ENCODE peak calls at places on chromosomes 5 and 9, in five cellular contexts. N, B, V, K and C are unnamed samples.

GRCh38 chr9:92590386-92590785 is 54.6 kb upstream of the ECM2 start:
- DNase-seq in N (no peak), B (no peak), V (peak; percentile 88), K (no peak), C (peak; percentile 83)

GRCh38 chr9:127880143-127880542 is 2.7 kb upstream of the AK1 start:
- DNase-seq in N (no peak), B (no peak), V (no peak), K (no peak), C (no peak)

GRCh38 chr9:125758986-125759811 is 12.0 kb downstream of the PBX3 start:
- DNase-seq in N (no peak), B (no peak), V (peak; percentile 32), K (no peak), C (no peak)

GRCh38 chr5:103475629-103476240 is 86.9 kb downstream of the NUDT12 start:
- DNase-seq in N (no peak), B (no peak), V (peak; percentile 74), K (no peak), C (no peak)

GRCh38 chr5:73215891-73216610 is 43.1 kb downstream of the TMEM174 start:
- DNase-seq in N (peak; percentile 85), B (peak; percentile 65), V (peak; percentile 75), K (peak; percentile 9), C (no peak)

GRCh38 chr5:134568761-134569725 is 43.6 kb downstream of the JADE2 start:
- DNase-seq in N (no peak), B (no peak), V (peak; percentile 84), K (no peak), C (peak; percentile 86)

GRCh38 chr5:1136814-1137213 is 25.0 kb upstream of the SLC12A7 start:
- DNase-seq in N (no peak), B (no peak), V (no peak), K (no peak), C (no peak)

GRCh38 chr9:73327149-73327548 is 175.5 kb downstream of the ANXA1 start:
- DNase-seq in N (no peak), B (no peak), V (no peak), K (no peak), C (no peak)

GRCh38 chr5:443239-444151 is 519 bp downstream of the EXOC3 start:
- DNase-seq in N (peak; percentile 33), B (no peak), V (peak; percentile 2), K (no peak), C (no peak)

GRCh38 chr5:117947836-117948235 is 1040.5 kb downstream of the DTWD2 start:
- DNase-seq in N (no peak), B (no peak), V (no peak), K (no peak), C (no peak)
- H3K27ac ChIP-seq in N (no peak overlapping the region), B (no peak overlapping the region), V (no peak overlapping the region), K (no peak overlapping the region), C (no peak overlapping the region)

GRCh38 chr5:122183795-122184185 is 54.4 kb downstream of the ZNF474 start:
- DNase-seq in N (no peak), B (no peak), V (no peak), K (no peak), C (no peak)

GRCh38 chr5:122182491-122182921 is 53.2 kb downstream of the ZNF474 start:
- DNase-seq in N (peak; percentile 42), B (peak; percentile 85), V (peak; percentile 90), K (no peak), C (peak; percentile 77)

GRCh38 chr5:122180146-122180712 is 50.9 kb downstream of the ZNF474 start:
- DNase-seq in N (no peak), B (no peak), V (no peak), K (no peak), C (no peak)

GRCh38 chr5:122183098-122183794 is 53.9 kb downstream of the ZNF474 start:
- DNase-seq in N (no peak), B (peak; percentile 64), V (peak; percentile 87), K (no peak), C (peak; percentile 89)

GRCh38 chr5:122180863-122181519 is 51.6 kb downstream of the ZNF474 start:
- DNase-seq in N (no peak), B (peak; percentile 88), V (peak; percentile 71), K (no peak), C (no peak)
- H3K27ac ChIP-seq in N (no peak overlapping the region), B (peak overlapping the region; percentile 99), V (no peak overlapping the region), K (no peak overlapping the region), C (peak overlapping the region; percentile 72)

DNA sequence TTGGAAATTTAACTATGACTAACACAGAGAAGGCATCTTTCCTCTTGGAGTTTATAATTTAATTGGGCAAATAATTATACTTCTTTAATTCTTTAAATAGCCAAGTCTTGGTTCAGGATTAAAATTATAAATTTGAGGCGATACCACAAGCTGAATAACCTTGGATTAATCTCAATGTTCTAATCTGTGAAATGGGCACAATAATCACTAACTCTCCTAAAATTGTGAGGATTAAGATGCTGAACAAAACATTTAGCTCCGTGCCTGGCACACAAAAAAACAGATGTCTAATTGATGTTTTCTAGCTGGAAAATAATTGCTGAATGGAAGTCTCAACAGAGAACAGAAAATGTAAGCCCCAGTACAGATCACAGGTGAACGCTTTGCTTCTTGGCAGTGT is 69.7 kb upstream of the TRIM32 start:
- DNase-seq in N (no peak), B (no peak), V (no peak), K (no peak), C (no peak)
- H3K27ac ChIP-seq in N (no peak overlapping the region), B (no peak overlapping the region), V (no peak overlapping the region), K (no peak overlapping the region), C (no peak overlapping the region)

GRCh38 chr9:136433849-136434579 is 5.6 kb downstream of the INPP5E start:
- DNase-seq in N (no peak), B (no peak), V (no peak), K (no peak), C (no peak)
- H3K27ac ChIP-seq in N (no peak overlapping the region), B (no peak overlapping the region), V (no peak overlapping the region), K (no peak overlapping the region), C (no peak overlapping the region)

DNA sequence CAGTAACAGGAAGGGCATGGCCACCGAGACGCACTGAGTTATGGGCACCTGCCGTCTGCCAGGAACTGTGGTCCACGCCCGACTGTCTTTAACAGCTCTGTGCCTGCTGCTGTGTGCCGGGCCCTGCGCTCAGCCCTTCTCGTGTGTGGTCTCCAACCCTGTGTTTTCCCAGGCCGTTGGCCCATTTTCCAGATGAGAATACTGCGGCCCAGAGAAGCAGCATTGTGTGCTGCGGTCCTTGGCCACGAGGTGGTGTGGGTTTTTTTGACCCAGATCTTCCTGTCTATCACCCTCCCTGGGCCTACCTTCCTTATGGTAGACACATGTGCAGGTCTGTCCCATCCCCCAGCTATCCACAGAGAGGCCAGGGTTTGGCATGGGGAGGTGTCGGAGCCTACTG is 47.0 kb downstream of the RXRA start:
- DNase-seq in N (no peak), B (no peak), V (no peak), K (no peak), C (no peak)
- H3K27ac ChIP-seq in N (no peak overlapping the region), B (no peak overlapping the region), V (no peak overlapping the region), K (no peak overlapping the region), C (no peak overlapping the region)